ENCODE peak calls at places on chromosomes 12 and 14, in six cellular contexts. Z is mammary epithelial cell, N is suprapubic skin, L is GM12865, W is fibroblast of the aortic adventitia, V is fibroblast of pulmonary artery. H is an unnamed sample.

GRCh38 chr14:88868558-88869159 is 44.2 kb downstream of the TTC8 start:
- DNase-seq in V (peak), N (no peak), L (peak), W (peak), Z (peak), H (peak)

GRCh38 chr12:132543298-132544172 is 53.6 kb downstream of the FBRSL1 start:
- DNase-seq in V (no peak), N (no peak), W (no peak), Z (no peak), L (no peak), H (no peak)

GRCh38 chr12:124385219-124385969 is 90.5 kb downstream of the RFLNA start:
- DNase-seq in Z (peak), N (no peak), W (peak), L (no peak), V (peak), H (peak)

GRCh38 chr12:93698307-93699092 is 21.3 kb downstream of the CRADD start:
- DNase-seq in N (no peak), W (peak), L (no peak), Z (no peak), V (peak), H (no peak)

GRCh38 chr14:35879654-35880249 is 53.6 kb downstream of the BRMS1L start:
- DNase-seq in Z (no peak), W (peak), N (no peak), L (peak), V (peak), H (peak)

GRCh38 chr12:3242199-3242863 is 165.2 kb downstream of the TSPAN9 start:
- DNase-seq in N (no peak), V (no peak), L (no peak), W (no peak), Z (no peak), H (no peak)

GRCh38 chr12:3535431-3535841 is 44.4 kb downstream of the PRMT8 start:
- DNase-seq in N (no peak), Z (no peak), L (no peak), V (no peak), W (no peak), H (no peak)

GRCh38 chr12:119613319-119613936 is 19.9 kb downstream of the TMEM233 start:
- DNase-seq in Z (no peak), W (peak), V (no peak), L (no peak), N (no peak), H (peak)

GRCh38 chr14:93114068-93114710 is 1.5 kb downstream of the ITPK1 start:
- DNase-seq in L (peak), Z (peak), N (no peak), V (no peak), W (no peak), H (no peak)

GRCh38 chr14:103931422-103931821 is 3.2 kb downstream of the TDRD9 start:
- DNase-seq in N (no peak), L (no peak), V (no peak), Z (no peak), W (no peak), H (no peak)

GRCh38 chr12:119176267-119177055 is 2.3 kb upstream of the HSPB8 start:
- DNase-seq in V (peak), N (peak), L (no peak), Z (peak), W (peak), H (peak)

GRCh38 chr12:56951582-56952339 is 5.6 kb downstream of the RDH16 start:
- DNase-seq in N (no peak), W (no peak), Z (no peak), V (no peak), L (no peak), H (no peak)

GRCh38 chr12:52151859-52152783 is 39.7 kb downstream of the KRT80 start:
- DNase-seq in V (peak), W (peak), L (peak), Z (peak), N (peak), H (peak)

GRCh38 chr14:101727611-101728010 is 33.9 kb upstream of the PPP2R5C start:
- DNase-seq in L (no peak), W (no peak), V (no peak), N (no peak), Z (no peak), H (no peak)

GRCh38 chr14:27411021-27411420 is 813.2 kb upstream of the NOVA1 start:
- DNase-seq in N (no peak), L (no peak), Z (no peak), W (no peak), V (no peak), H (peak)

GRCh38 chr14:60348211-60348610 is 99.2 kb downstream of the PPM1A start:
- DNase-seq in V (no peak), W (no peak), Z (no peak), L (no peak), N (no peak), H (no peak)

GRCh38 chr14:60350366-60350720 is 101.3 kb downstream of the PPM1A start:
- DNase-seq in Z (no peak), V (no peak), N (no peak), L (no peak), W (peak), H (peak)

GRCh38 chr14:60353410-60353809 is 104.4 kb downstream of the PPM1A start:
- DNase-seq in W (no peak), N (no peak), V (no peak), L (no peak), Z (no peak), H (no peak)

GRCh38 chr14:60346706-60347105 is 97.7 kb downstream of the PPM1A start:
- DNase-seq in W (no peak), L (no peak), V (peak), Z (no peak), N (no peak), H (no peak)

DNA sequence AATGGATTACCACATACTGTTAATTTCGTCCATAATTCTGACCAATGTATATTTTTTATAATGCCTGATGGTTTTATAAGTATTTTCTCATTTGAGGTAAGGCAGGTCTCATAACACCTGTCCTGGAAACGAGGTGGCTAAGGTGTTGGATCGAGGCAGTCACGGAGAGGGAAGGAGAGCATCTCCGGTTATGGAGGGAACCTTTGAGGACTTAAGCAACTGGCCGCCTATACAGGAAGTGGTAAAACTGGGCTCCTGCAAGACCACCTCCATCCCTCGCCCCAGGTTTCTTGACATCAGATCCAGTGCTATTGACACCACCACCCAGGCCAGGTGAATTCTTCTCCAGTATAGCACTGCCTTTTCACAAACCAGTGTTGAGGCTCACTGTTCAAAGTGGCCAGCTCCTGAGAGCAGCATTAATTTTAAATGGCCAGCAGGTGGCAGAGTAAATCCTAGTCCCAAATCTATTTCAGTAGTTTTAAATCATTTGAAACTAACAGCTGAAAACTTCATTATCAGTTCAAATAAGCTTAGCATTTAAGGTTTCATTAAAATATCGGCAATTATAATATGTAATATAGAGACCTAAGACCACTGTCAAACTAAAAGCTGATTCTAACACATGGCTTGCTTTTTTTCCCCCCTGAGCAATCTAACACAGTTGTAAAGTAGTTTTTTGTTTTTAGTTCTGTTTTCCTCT is 100.8 kb downstream of the PPM1A start:
- DNase-seq in W (peak), Z (peak), N (no peak), L (peak), V (peak), H (peak)
- H3K4me3 ChIP-seq in W (no peak), Z (no peak), N (no peak), L (no peak), V (no peak), H (no peak)

GRCh38 chr12:94898388-94898787 is 105.1 kb downstream of the NDUFA12 start:
- DNase-seq in Z (no peak), N (no peak), W (peak), L (peak), V (peak), H (peak)
- TF ChIP-seq CTCF in Z (peak), N (no peak), W (peak), L (peak), V (peak), H (peak)

GRCh38 chr12:26121323-26121740 is 3.5 kb downstream of the BHLHE41 start:
- DNase-seq in V (no peak), Z (peak), L (no peak), N (no peak), W (peak), H (no peak)
- H3K4me3 ChIP-seq in V (no peak), Z (peak), L (no peak), N (peak), W (peak), H (peak)

DNA sequence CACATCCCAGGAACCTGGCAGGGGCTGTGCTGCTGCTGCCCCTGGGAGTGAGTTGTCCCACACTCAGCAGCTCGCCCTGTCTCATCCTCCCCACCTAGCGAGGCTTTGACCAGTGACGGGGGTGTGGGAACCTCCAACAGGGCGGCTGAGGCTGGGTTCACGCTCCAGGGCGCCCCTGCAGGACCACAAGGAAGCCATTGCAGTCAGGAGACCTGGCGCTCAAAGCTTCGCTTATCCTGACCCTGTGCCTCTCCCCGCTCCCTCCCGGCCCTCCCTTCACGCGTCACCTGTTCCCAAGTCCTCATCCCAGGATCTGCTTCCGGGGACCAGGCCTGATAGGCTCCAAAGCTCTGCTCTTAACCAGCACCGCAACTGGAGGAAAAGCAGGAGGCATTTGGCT is 272.0 kb upstream of the SFSWAP start:
- DNase-seq in Z (no peak), N (no peak), W (no peak), V (no peak), L (no peak), H (no peak)
- TF ChIP-seq CTCF in Z (no peak), N (no peak), W (no peak), V (no peak), L (no peak), H (no peak)

GRCh38 chr12:121792607-121793500 is 634 bp downstream of the RHOF start:
- DNase-seq in W (no peak), Z (no peak), L (peak), N (no peak), V (no peak), H (no peak)

GRCh38 chr12:121789233-121789781 is 4.2 kb downstream of the RHOF start:
- DNase-seq in V (no peak), N (peak), L (peak), Z (no peak), W (no peak), H (no peak)

GRCh38 chr12:121791671-121792496 is 1.6 kb downstream of the RHOF start:
- DNase-seq in V (no peak), N (peak), L (peak), W (no peak), Z (no peak), H (no peak)

GRCh38 chr12:121788176-121788818 is 5.2 kb downstream of the RHOF start:
- DNase-seq in N (no peak), Z (no peak), W (no peak), V (no peak), L (no peak), H (no peak)

DNA sequence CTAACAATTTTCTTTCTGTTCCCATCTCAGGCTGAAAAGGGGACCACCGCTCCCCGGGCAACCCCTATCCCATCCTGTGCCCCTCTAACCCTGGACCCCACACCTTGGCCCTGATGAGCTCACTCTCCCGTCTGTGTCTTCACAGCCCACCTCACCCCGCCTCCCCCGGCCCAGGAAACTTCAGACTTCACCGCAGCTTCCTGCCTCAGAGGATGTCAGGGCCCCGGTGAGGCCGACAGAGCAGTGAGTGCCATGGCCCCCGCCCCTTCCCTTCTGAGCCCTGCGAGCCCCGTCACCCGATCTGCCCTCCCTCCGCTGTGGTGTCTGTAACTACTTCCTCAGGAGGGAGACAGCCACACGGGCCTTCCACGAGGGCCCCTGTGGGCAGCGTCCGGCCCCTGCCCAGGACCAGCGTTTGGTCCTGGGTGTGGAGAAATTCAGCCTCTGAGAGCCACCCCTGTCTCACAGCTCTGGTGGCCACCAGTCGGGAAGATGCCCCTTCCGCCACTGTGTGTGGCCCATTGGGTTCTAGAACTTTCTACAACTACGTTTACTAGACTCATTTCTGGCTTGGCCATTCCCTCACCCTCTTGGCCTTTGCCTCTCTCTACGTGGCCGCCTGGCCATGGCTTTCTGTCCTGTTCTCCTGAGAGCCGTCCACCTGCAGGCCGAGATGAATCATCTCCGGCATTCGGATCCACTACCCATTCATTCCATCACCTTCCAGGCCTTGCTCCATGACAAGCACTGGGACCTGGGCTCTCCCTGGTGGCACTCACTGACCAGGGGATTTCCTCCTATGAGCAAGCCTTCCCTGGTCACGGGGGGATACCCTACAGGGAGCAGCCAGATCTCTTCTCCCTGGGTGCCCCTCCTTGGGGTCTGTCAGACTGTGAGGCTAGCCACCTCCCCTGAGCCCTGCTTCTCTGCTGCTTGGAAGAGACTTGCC is 3.4 kb downstream of the RHOF start:
- DNase-seq in N (peak), Z (no peak), W (no peak), V (no peak), L (peak), H (no peak)
- H3K4me3 ChIP-seq in N (no peak), Z (no peak), W (no peak), V (no peak), L (peak), H (no peak)

H was measured in fibroblast of mammary gland.